ENCODE peak calls at places on chromosomes 6 and 20, in nine cellular contexts. G is HS-5, B is amygdala, K is NT2/D1, Q is C1 segment of cervical spinal cord, I is erythroblast, Z is WTC11, X is NCI-H1105, V is H7. L is an unnamed sample.

GRCh38 chr6:41428402-41428994 is 93.1 kb downstream of the NCR2 start:
- DNase-seq in G (no peak), B (no peak), K (no peak), Q (no peak), I (no peak), Z (no peak), X (peak), V (no peak), L (no peak)

GRCh38 chr20:33568378-33569289 is 78.7 kb downstream of the CBFA2T2 start:
- DNase-seq in G (no peak), B (no peak), K (peak), Q (no peak), I (no peak), Z (peak), X (peak), V (peak), L (no peak)

GRCh38 chr6:116847234-116847633 is 18.4 kb upstream of the GPRC6A start:
- DNase-seq in G (peak), B (no peak), K (no peak), Q (no peak), I (peak), Z (no peak), X (peak), V (no peak), L (peak)

GRCh38 chr20:38805502-38805957 is at the start of gene PPP1R16B:
- DNase-seq in G (no peak), B (no peak), K (peak), Q (no peak), I (peak), Z (peak), X (peak), V (peak), L (no peak)

GRCh38 chr6:167932468-167933276 is 64.8 kb upstream of the KIF25 start:
- DNase-seq in G (no peak), B (no peak), K (no peak), Q (no peak), I (no peak), Z (no peak), X (no peak), V (no peak), L (peak)

GRCh38 chr6:36478051-36478526 is 35.3 kb downstream of the KCTD20 start:
- DNase-seq in G (no peak), B (no peak), K (no peak), Q (no peak), I (peak), Z (no peak), X (no peak), V (no peak), L (no peak)

GRCh38 chr6:168165373-168165772 is 86.4 kb upstream of the FRMD1 start:
- DNase-seq in G (no peak), B (no peak), K (no peak), Q (no peak), I (no peak), Z (no peak), X (no peak), V (peak), L (no peak)

GRCh38 chr6:149037026-149037734 is 280.3 kb upstream of the TAB2 start:
- DNase-seq in G (no peak), B (no peak), K (no peak), Q (no peak), I (no peak), Z (peak), X (no peak), V (peak), L (no peak)

GRCh38 chr6:136115941-136116340 is 134.2 kb downstream of the MTFR2 start:
- DNase-seq in G (no peak), B (no peak), K (no peak), Q (no peak), I (no peak), Z (no peak), X (no peak), V (no peak), L (no peak)

GRCh38 chr6:133894795-133895401 is 6.0 kb downstream of the TCF21 start:
- DNase-seq in G (no peak), B (no peak), K (no peak), Q (no peak), I (no peak), Z (no peak), X (no peak), V (no peak), L (no peak)

GRCh38 chr20:37377346-37378081 is 31.6 kb downstream of the SRC start:
- DNase-seq in G (no peak), B (no peak), K (no peak), Q (no peak), I (no peak), Z (no peak), X (no peak), V (no peak), L (no peak)

GRCh38 chr6:54084234-54084633 is 27.0 kb upstream of the MLIP start:
- DNase-seq in G (no peak), B (no peak), K (no peak), Q (no peak), I (no peak), Z (no peak), X (no peak), V (no peak), L (no peak)

GRCh38 chr20:64055893-64056638 is 6.6 kb upstream of the SOX18 start:
- DNase-seq in G (no peak), B (no peak), K (no peak), Q (no peak), I (no peak), Z (no peak), X (no peak), V (peak), L (no peak)

GRCh38 chr6:47478233-47479155 is 905 bp downstream of the CD2AP start:
- DNase-seq in G (no peak), B (peak), K (no peak), Q (no peak), I (peak), Z (no peak), X (no peak), V (peak), L (peak)

GRCh38 chr20:48636301-48636700 is 191.5 kb downstream of the PREX1 start:
- DNase-seq in G (no peak), B (no peak), K (no peak), Q (no peak), I (no peak), Z (no peak), X (no peak), V (peak), L (no peak)

GRCh38 chr20:2902818-2903217 is 29.5 kb downstream of the PTPRA start:
- DNase-seq in G (no peak), B (no peak), K (no peak), Q (no peak), I (no peak), Z (no peak), X (no peak), V (no peak), L (no peak)